ENCODE peak calls at places on chromosomes 4 and X, in eight cellular contexts. J is fibroblast of pulmonary artery; T is ovary; K is activated CD8-positive, alpha-beta T cell treated with anti-CD3 and anti-CD28 coated beads for 36 hours; F is astrocyte of the cerebellum; U is upper lobe of right lung; I is AG10803; Y is AG04449. N is an unnamed sample.

GRCh38 chrX:143788265-143788664 is 67.7 kb upstream of the SPANXN2 start:
- DNase-seq in U (no peak), J (peak), F (no peak), T (no peak), I (peak), Y (no peak), K (no peak), N (no peak)

GRCh38 chr4:7772708-7773385 is 166.8 kb downstream of the AFAP1 start:
- DNase-seq in U (peak), K (no peak), J (peak), I (peak), Y (no peak), F (no peak), T (peak), N (no peak)

GRCh38 chr4:26860922-26861433 is 337 bp downstream of the STIM2 start:
- DNase-seq in T (peak), K (peak), F (no peak), J (peak), U (peak), Y (no peak), I (peak), N (peak)

GRCh38 chrX:119507206-119507605 is 39.0 kb downstream of the SLC25A5 start:
- DNase-seq in F (no peak), T (no peak), J (no peak), U (no peak), Y (no peak), I (no peak), K (no peak), N (no peak)

GRCh38 chr4:8215001-8215427 is 15.9 kb downstream of the SH3TC1 start:
- DNase-seq in Y (peak), I (peak), J (peak), K (no peak), U (peak), F (no peak), T (no peak), N (no peak)

GRCh38 chrX:124098089-124098488 is 136.6 kb downstream of the STAG2 start:
- DNase-seq in T (no peak), F (peak), U (no peak), I (peak), Y (no peak), J (peak), K (no peak), N (no peak)

GRCh38 chr4:35689866-35690265 is 554.4 kb downstream of the ARAP2 start:
- DNase-seq in Y (no peak), J (no peak), T (no peak), I (no peak), U (no peak), F (no peak), K (no peak), N (no peak)

GRCh38 chr4:6917445-6918241 is 8.0 kb downstream of the TBC1D14 start:
- DNase-seq in Y (no peak), T (peak), F (peak), U (peak), I (no peak), J (peak), K (peak), N (peak)

GRCh38 chr4:171308661-171309060 is 504.5 kb upstream of the GALNTL6 start:
- DNase-seq in T (no peak), U (no peak), F (no peak), K (no peak), J (no peak), Y (no peak), I (no peak), N (no peak)

GRCh38 chr4:26737385-26737784 is 123.3 kb upstream of the STIM2 start:
- DNase-seq in Y (no peak), K (no peak), T (no peak), J (no peak), F (no peak), I (no peak), U (no peak), N (no peak)

GRCh38 chr4:140839888-140840790 is 84.0 kb upstream of the TBC1D9 start:
- DNase-seq in J (no peak), T (no peak), I (peak), Y (peak), K (no peak), U (no peak), F (peak), N (no peak)

GRCh38 chr4:179095585-179096228 is 1653.5 kb upstream of the AGA start:
- DNase-seq in I (no peak), J (peak), T (no peak), Y (no peak), U (no peak), K (peak), F (peak), N (no peak)

GRCh38 chr4:184653650-184654049 is 4.1 kb downstream of the PRIMPOL start:
- DNase-seq in F (peak), I (peak), K (no peak), J (peak), U (no peak), T (no peak), Y (peak), N (no peak)

GRCh38 chrX:133444952-133445831 is 29.9 kb upstream of the GPC4 start:
- DNase-seq in F (no peak), K (no peak), Y (no peak), U (no peak), T (no peak), J (no peak), I (no peak), N (no peak)

GRCh38 chr4:78923459-78924312 is 15.6 kb downstream of the PAQR3 start:
- DNase-seq in J (peak), K (no peak), Y (no peak), I (no peak), T (no peak), U (no peak), F (no peak), N (no peak)

GRCh38 chr4:49044270-49044669 is 58.2 kb downstream of the CWH43 start:
- DNase-seq in I (no peak), Y (no peak), U (no peak), K (no peak), J (no peak), T (no peak), F (no peak), N (no peak)

GRCh38 chr4:80201326-80202151 is 4.2 kb downstream of the PRDM8 start:
- DNase-seq in T (peak), F (no peak), U (no peak), K (peak), Y (no peak), I (peak), J (peak), N (no peak)

GRCh38 chrX:72238721-72239475 is at the start of gene ERCC6L:
- DNase-seq in J (peak), U (peak), I (peak), F (peak), T (peak), Y (peak), K (peak), N (peak)

GRCh38 chr4:41507292-41507933 is 30.5 kb upstream of the LIMCH1 start:
- DNase-seq in Y (peak), K (no peak), J (peak), T (no peak), U (no peak), I (peak), F (no peak), N (no peak)

GRCh38 chr4:34323549-34324325 is 1920.6 kb downstream of the ARAP2 start:
- DNase-seq in K (no peak), Y (no peak), I (peak), F (peak), T (no peak), J (peak), U (no peak), N (no peak)

GRCh38 chr4:85543832-85544231 is 68.9 kb downstream of the ARHGAP24 start:
- DNase-seq in U (no peak), T (no peak), F (no peak), K (no peak), Y (peak), I (peak), J (peak), N (no peak)

GRCh38 chrX:110087485-110088356 is 84.8 kb downstream of the TMEM164 start:
- DNase-seq in U (no peak), K (peak), T (no peak), J (peak), F (peak), I (peak), Y (peak), N (no peak)

GRCh38 chr4:75287738-75288517 is 226.3 kb downstream of the RCHY1 start:
- DNase-seq in T (no peak), F (no peak), U (no peak), Y (no peak), J (no peak), K (no peak), I (no peak), N (no peak)

GRCh38 chr4:57077550-57078311 is 32.5 kb downstream of the IGFBP7 start:
- DNase-seq in F (no peak), U (no peak), K (no peak), J (peak), T (no peak), I (peak), Y (no peak), N (no peak)

GRCh38 chrX:123731258-123731986 is 1.4 kb downstream of the THOC2 start:
- DNase-seq in J (peak), T (peak), U (peak), I (no peak), Y (no peak), K (peak), F (no peak), N (no peak)

GRCh38 chr4:110877728-110878382 is 255.0 kb upstream of the PITX2 start:
- DNase-seq in U (no peak), F (no peak), T (no peak), J (no peak), I (no peak), Y (no peak), K (no peak), N (no peak)

GRCh38 chr4:26342328-26343040 is 21.7 kb downstream of the RBPJ start:
- DNase-seq in Y (peak), I (peak), U (no peak), F (peak), J (peak), K (no peak), T (no peak), N (no peak)

GRCh38 chr4:39660757-39661156 is 22.1 kb upstream of the SMIM14 start:
- DNase-seq in T (no peak), K (no peak), F (no peak), J (no peak), U (no peak), Y (no peak), I (no peak), N (no peak)

GRCh38 chr4:39657465-39657864 is 18.8 kb upstream of the SMIM14 start:
- DNase-seq in T (no peak), I (no peak), J (no peak), F (no peak), U (no peak), K (no peak), Y (no peak), N (no peak)

GRCh38 chr4:39660045-39660444 is 21.4 kb upstream of the SMIM14 start:
- DNase-seq in K (no peak), U (no peak), I (peak), J (no peak), F (no peak), Y (no peak), T (no peak), N (no peak)

GRCh38 chr4:39655866-39656265 is 17.2 kb upstream of the SMIM14 start:
- DNase-seq in I (peak), Y (no peak), U (no peak), T (no peak), F (no peak), K (no peak), J (no peak), N (no peak)

DNA sequence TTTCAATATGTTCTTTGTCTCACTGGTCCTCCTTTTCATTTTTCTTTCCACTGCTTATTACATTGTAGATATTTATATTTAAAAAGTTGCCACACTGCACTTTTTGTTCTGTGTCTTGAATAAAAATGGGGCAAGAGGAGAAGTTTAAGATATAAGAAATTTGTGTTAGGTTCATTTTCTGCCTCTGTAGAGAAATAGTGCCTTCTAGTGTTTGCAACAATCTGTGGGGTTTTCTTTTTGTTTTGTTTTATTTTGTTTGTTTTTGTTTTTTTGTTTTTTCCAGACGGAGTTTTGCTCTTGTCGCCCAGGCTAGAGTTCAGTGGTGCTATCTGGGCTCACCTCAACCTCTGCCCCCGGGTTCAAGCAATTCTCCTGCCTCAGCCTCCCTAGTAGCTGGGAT is 20.1 kb upstream of the SMIM14 start:
- DNase-seq in J (peak), F (no peak), K (no peak), Y (no peak), T (no peak), U (no peak), I (no peak), N (no peak)
- TF ChIP-seq CTCF in J (peak), F (peak), K (no peak), Y (no peak), T (no peak), U (no peak), I (peak), N (no peak)

GRCh38 chrX:348461-349117 is 30.0 kb upstream of the GTPBP6 start:
- DNase-seq in Y (no peak), U (peak), J (peak), I (no peak), K (no peak), T (peak), F (no peak), N (no peak)
- TF ChIP-seq CTCF in Y (no peak), U (no peak), J (no peak), I (no peak), K (no peak), T (no peak), F (no peak), N (no peak)

GRCh38 chrX:45517090-45517973 is 316.7 kb upstream of the DIPK2B start:
- DNase-seq in U (no peak), T (no peak), K (no peak), I (peak), J (peak), Y (no peak), F (no peak), N (no peak)

GRCh38 chrX:45513042-45513441 is 312.4 kb upstream of the DIPK2B start:
- DNase-seq in K (no peak), F (no peak), U (no peak), I (no peak), Y (no peak), T (no peak), J (no peak), N (no peak)

GRCh38 chrX:45518552-45518951 is 317.9 kb upstream of the DIPK2B start:
- DNase-seq in Y (no peak), K (no peak), F (no peak), U (no peak), I (no peak), J (no peak), T (no peak), N (no peak)

GRCh38 chrX:45515262-45516215 is 314.9 kb upstream of the DIPK2B start:
- DNase-seq in Y (peak), F (peak), T (peak), U (peak), I (peak), J (peak), K (peak), N (peak)
- TF ChIP-seq CTCF in Y (peak), F (peak), T (no peak), U (peak), I (peak), J (peak), K (peak), N (peak)

DNA sequence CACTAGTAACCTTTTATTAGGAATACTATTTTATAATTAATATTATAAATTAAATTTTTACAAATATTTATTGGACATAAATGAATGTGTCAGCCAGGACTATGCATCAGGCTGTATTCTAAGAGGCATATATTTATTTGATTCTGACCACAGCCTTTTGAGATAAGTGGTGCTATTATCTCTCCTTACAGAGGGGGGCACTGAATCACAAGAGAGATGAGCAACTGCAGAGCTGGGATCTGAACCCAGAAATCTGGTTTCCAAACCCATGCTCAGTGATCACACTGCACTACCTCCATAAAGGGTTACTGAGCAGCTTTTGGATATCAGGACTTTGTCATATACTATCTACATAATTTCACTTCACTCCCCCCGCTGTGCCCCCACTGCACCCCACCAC is 322.0 kb downstream of the TMA16 start:
- DNase-seq in K (no peak), F (no peak), Y (no peak), T (no peak), U (no peak), J (no peak), I (no peak), N (no peak)
- TF ChIP-seq CTCF in K (no peak), F (no peak), Y (no peak), T (no peak), U (no peak), J (no peak), I (no peak), N (no peak)

DNA sequence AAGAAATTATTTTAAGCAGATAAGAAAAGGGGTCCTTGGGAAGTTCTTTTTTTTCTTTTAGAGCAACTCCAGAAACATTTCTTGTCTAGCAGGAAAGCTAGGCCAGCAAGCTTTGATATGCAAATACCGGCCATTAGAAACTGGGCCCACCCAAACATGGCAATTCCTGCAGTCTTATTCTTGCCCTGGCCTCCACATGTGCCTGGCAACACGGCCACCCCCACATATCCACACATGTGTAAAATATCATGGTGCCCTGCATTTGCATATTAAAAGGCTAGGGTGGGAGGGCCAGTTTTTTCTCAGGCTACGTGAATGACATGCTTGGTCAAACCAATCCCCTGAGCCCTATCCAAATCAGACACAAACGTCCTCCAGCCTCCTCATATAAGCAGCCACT is 171.7 kb upstream of the ZCCHC13 start:
- DNase-seq in Y (no peak), T (no peak), K (no peak), U (no peak), J (no peak), I (no peak), F (no peak), N (no peak)
- TF ChIP-seq CTCF in Y (no peak), T (no peak), K (no peak), U (no peak), J (no peak), I (no peak), F (no peak), N (no peak)

GRCh38 chrX:96126182-96126581 is 558.5 kb upstream of the DIAPH2 start:
- DNase-seq in F (no peak), J (no peak), I (no peak), K (no peak), U (no peak), T (no peak), Y (no peak), N (no peak)
- TF ChIP-seq CTCF in F (no peak), J (peak), I (no peak), K (no peak), U (no peak), T (no peak), Y (no peak), N (peak)

GRCh38 chrX:57451426-57452020 is 140.3 kb upstream of the ZXDB start:
- DNase-seq in F (no peak), Y (no peak), T (no peak), I (no peak), K (no peak), U (no peak), J (peak), N (no peak)

DNA sequence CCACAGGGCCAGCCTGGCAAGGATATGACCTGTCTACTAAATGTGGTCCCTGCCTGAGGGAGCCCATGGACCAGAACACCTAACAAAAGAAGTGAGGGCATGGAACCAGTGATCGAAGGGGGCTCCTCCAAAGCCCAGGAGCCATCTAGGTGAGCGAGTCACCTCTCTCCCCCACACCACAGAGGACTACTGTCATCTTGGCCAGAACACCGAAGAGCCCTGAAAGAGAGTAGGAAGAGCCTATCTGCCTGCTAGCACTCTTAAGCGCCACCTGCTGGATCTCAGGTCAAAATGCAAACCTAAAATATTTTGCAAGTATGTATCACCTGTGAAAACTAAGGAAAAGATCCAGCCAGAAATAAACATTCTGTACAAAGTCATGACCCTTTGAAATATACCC is 137.9 kb upstream of the ZXDB start:
- DNase-seq in I (peak), F (no peak), T (no peak), K (peak), J (peak), U (no peak), Y (no peak), N (no peak)
- TF ChIP-seq CTCF in I (peak), F (no peak), T (no peak), K (peak), J (peak), U (peak), Y (no peak), N (peak)

GRCh38 chr4:73615613-73616012 is 4.6 kb downstream of the RASSF6 start:
- DNase-seq in K (no peak), T (no peak), J (no peak), U (no peak), Y (no peak), F (no peak), I (no peak), N (no peak)
- TF ChIP-seq CTCF in K (no peak), T (no peak), J (no peak), U (no peak), Y (no peak), F (peak), I (no peak), N (no peak)

DNA sequence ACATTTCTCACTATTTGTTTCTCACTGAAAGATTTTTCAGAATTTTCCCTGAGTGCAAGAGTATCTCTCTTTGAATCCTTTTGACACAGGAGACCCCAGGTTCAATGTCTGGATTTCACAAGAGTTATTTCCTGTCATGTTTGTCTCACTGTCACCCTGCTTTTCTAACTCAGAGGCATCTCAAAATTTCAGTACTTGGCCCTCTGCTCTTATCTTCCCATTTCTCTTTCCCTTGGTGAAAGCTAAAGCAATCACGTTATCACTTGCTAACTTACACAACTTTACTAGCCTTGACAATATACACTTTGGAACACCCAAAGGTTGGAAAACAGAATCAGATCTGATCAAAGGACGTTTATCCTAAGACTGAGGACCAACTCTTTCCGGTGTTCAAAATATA is 17.3 kb downstream of the IGSF1 start:
- DNase-seq in F (no peak), Y (no peak), U (no peak), J (no peak), K (no peak), T (no peak), I (no peak), N (no peak)
- TF ChIP-seq CTCF in F (no peak), Y (no peak), U (no peak), J (no peak), K (no peak), T (no peak), I (no peak), N (no peak)

GRCh38 chrX:41481264-41482109 is 34.3 kb downstream of the NYX start:
- DNase-seq in T (no peak), Y (no peak), U (no peak), K (peak), F (no peak), J (no peak), I (peak), N (no peak)
- TF ChIP-seq CTCF in T (no peak), Y (no peak), U (peak), K (peak), F (peak), J (peak), I (peak), N (no peak)

N was measured in glutamatergic neuron.